ENCODE peak calls at places on chromosomes 1 and 21, in four cellular contexts. One of them, this sample, is unnamed.

GRCh38 chr1:21628798-21629393 is 40.3 kb downstream of the RAP1GAP start:
- DNase-seq in B cell: no peak
- DNase-seq in IMR-90: no peak
- DNase-seq in fibroblast of lung: no peak
- DNase-seq in this sample: no peak

GRCh38 chr1:39685071-39685470 is 6.2 kb downstream of the HPCAL4 start:
- DNase-seq in IMR-90: no peak
- DNase-seq in B cell: no peak
- DNase-seq in fibroblast of lung: no peak
- DNase-seq in this sample: no peak

GRCh38 chr1:192763756-192764155 is 45.1 kb upstream of the RGS2 start:
- DNase-seq in IMR-90: peak
- DNase-seq in B cell: no peak
- DNase-seq in fibroblast of lung: peak
- DNase-seq in this sample: no peak

GRCh38 chr1:209648931-209649776 is 3.1 kb downstream of the LAMB3 start:
- DNase-seq in IMR-90: peak
- DNase-seq in fibroblast of lung: peak
- DNase-seq in B cell: no peak
- DNase-seq in this sample: no peak

GRCh38 chr1:76944942-76945341 is 77.7 kb downstream of the ST6GALNAC5 start:
- DNase-seq in IMR-90: no peak
- DNase-seq in fibroblast of lung: peak
- DNase-seq in B cell: no peak
- DNase-seq in this sample: no peak

GRCh38 chr1:166905930-166906329 is 29.9 kb upstream of the TADA1 start:
- DNase-seq in fibroblast of lung: peak
- DNase-seq in B cell: no peak
- DNase-seq in IMR-90: peak
- DNase-seq in this sample: no peak

GRCh38 chr21:45596704-45597318 is 46.7 kb upstream of the PCBP3 start:
- DNase-seq in IMR-90: peak
- DNase-seq in B cell: peak
- DNase-seq in fibroblast of lung: peak
- DNase-seq in this sample: peak

GRCh38 chr1:18630511-18631495 is at the start of gene PAX7:
- DNase-seq in B cell: no peak
- DNase-seq in IMR-90: no peak
- DNase-seq in fibroblast of lung: no peak
- DNase-seq in this sample: no peak

GRCh38 chr1:100536031-100536430 is 1.9 kb upstream of the GPR88 start:
- DNase-seq in IMR-90: no peak
- DNase-seq in B cell: no peak
- DNase-seq in fibroblast of lung: no peak
- DNase-seq in this sample: peak

GRCh38 chr21:26041441-26042180 is 129.0 kb downstream of the APP start:
- DNase-seq in fibroblast of lung: peak
- DNase-seq in B cell: no peak
- DNase-seq in IMR-90: peak
- DNase-seq in this sample: no peak

GRCh38 chr1:91070274-91070673 is 48.4 kb upstream of the ZNF644 start:
- DNase-seq in fibroblast of lung: no peak
- DNase-seq in B cell: no peak
- DNase-seq in IMR-90: no peak
- DNase-seq in this sample: no peak

GRCh38 chr1:20981903-20982695 is 194.6 kb downstream of the EIF4G3 start:
- DNase-seq in IMR-90: peak
- DNase-seq in B cell: no peak
- DNase-seq in fibroblast of lung: peak
- DNase-seq in this sample: no peak

GRCh38 chr1:96010000-96010399 is 711.6 kb upstream of the PTBP2 start:
- DNase-seq in IMR-90: no peak
- DNase-seq in B cell: no peak
- DNase-seq in fibroblast of lung: no peak
- DNase-seq in this sample: no peak

GRCh38 chr21:15001773-15002647 is 62.8 kb downstream of the NRIP1 start:
- DNase-seq in fibroblast of lung: no peak
- DNase-seq in IMR-90: no peak
- DNase-seq in B cell: no peak
- DNase-seq in this sample: peak

GRCh38 chr1:155669233-155670162 is 19.1 kb downstream of the YY1AP1 start:
- DNase-seq in IMR-90: no peak
- DNase-seq in fibroblast of lung: no peak
- DNase-seq in B cell: no peak
- DNase-seq in this sample: no peak

GRCh38 chr1:53341521-53341895 is 13.6 kb upstream of the LRP8 start:
- DNase-seq in IMR-90: no peak
- DNase-seq in fibroblast of lung: no peak
- DNase-seq in B cell: no peak
- DNase-seq in this sample: no peak

GRCh38 chr1:209176866-209177430 is 406.6 kb upstream of the CAMK1G start:
- DNase-seq in B cell: no peak
- DNase-seq in fibroblast of lung: no peak
- DNase-seq in IMR-90: no peak
- DNase-seq in this sample: no peak

GRCh38 chr1:61607448-61607847 is 117.5 kb downstream of the TM2D1 start:
- DNase-seq in IMR-90: no peak
- DNase-seq in fibroblast of lung: no peak
- DNase-seq in B cell: no peak
- DNase-seq in this sample: no peak

GRCh38 chr21:26153758-26154157 is 16.8 kb downstream of the APP start:
- DNase-seq in IMR-90: peak
- DNase-seq in B cell: no peak
- DNase-seq in fibroblast of lung: peak
- DNase-seq in this sample: no peak

GRCh38 chr1:151255381-151255780 is 847 bp downstream of the PSMD4 start:
- DNase-seq in IMR-90: peak
- DNase-seq in B cell: no peak
- DNase-seq in fibroblast of lung: peak
- DNase-seq in this sample: no peak

GRCh38 chr1:21793104-21793503 is 10.2 kb upstream of the USP48 start:
- DNase-seq in fibroblast of lung: no peak
- DNase-seq in B cell: no peak
- DNase-seq in IMR-90: no peak
- DNase-seq in this sample: no peak

GRCh38 chr1:32771561-32772280 is 45.4 kb downstream of the YARS1 start:
- DNase-seq in IMR-90: no peak
- DNase-seq in fibroblast of lung: no peak
- DNase-seq in B cell: no peak
- DNase-seq in this sample: no peak

GRCh38 chr1:27135920-27136551 is 18.9 kb downstream of the SLC9A1 start:
- DNase-seq in IMR-90: peak
- DNase-seq in B cell: no peak
- DNase-seq in fibroblast of lung: no peak
- DNase-seq in this sample: peak

GRCh38 chr1:204077979-204078696 is 5.2 kb downstream of the SOX13 start:
- DNase-seq in IMR-90: peak
- DNase-seq in fibroblast of lung: peak
- DNase-seq in B cell: no peak
- DNase-seq in this sample: no peak

GRCh38 chr1:10867914-10868598 is 71.6 kb upstream of the CASZ1 start:
- DNase-seq in fibroblast of lung: no peak
- DNase-seq in B cell: no peak
- DNase-seq in IMR-90: no peak
- DNase-seq in this sample: no peak

GRCh38 chr1:31335007-31335406 is 37.9 kb downstream of the FABP3 start:
- DNase-seq in IMR-90: peak
- DNase-seq in fibroblast of lung: peak
- DNase-seq in B cell: no peak
- DNase-seq in this sample: peak

GRCh38 chr1:1989102-1989542 is 14.5 kb downstream of the CFAP74 start:
- DNase-seq in B cell: no peak
- DNase-seq in fibroblast of lung: peak
- DNase-seq in IMR-90: peak
- DNase-seq in this sample: no peak

GRCh38 chr1:202029727-202030126 is 19.3 kb downstream of the ELF3 start:
- DNase-seq in fibroblast of lung: no peak
- DNase-seq in IMR-90: no peak
- DNase-seq in B cell: no peak
- DNase-seq in this sample: no peak

GRCh38 chr1:99763956-99764355 is 2.5 kb downstream of the FRRS1 start:
- DNase-seq in fibroblast of lung: peak
- DNase-seq in IMR-90: peak
- DNase-seq in B cell: no peak
- DNase-seq in this sample: no peak

DNA sequence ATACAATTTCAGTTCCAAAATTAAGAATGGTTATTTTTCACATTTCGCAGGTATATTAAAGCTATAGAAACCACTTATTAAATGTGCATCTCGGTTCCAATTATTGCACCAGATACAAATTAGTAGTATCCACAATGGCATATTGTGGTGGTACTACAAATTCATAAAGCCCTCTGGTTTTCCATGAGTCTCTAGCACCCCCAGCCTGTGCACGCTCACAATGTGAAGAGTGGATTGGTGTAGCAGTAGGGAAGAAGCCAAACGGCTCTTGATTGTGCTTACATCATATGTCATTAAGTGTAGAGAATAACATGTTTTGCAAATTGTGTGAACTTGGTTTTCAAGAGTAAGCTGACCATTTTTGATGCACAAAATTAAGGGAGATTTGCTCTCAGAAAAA is 1.9 kb upstream of the BRINP3 start:
- DNase-seq in B cell: no peak
- DNase-seq in IMR-90: no peak
- DNase-seq in fibroblast of lung: no peak
- DNase-seq in this sample: no peak
- TF ChIP-seq CTCF in B cell: no peak
- TF ChIP-seq CTCF in IMR-90: no peak
- TF ChIP-seq CTCF in fibroblast of lung: no peak
- TF ChIP-seq CTCF in this sample: no peak

GRCh38 chr1:48229309-48229708 is 6.8 kb downstream of the SLC5A9 start:
- DNase-seq in fibroblast of lung: no peak
- DNase-seq in B cell: no peak
- DNase-seq in IMR-90: no peak
- DNase-seq in this sample: no peak

GRCh38 chr1:48225579-48225978 is 3.1 kb downstream of the SLC5A9 start:
- DNase-seq in B cell: no peak
- DNase-seq in fibroblast of lung: no peak
- DNase-seq in IMR-90: no peak
- DNase-seq in this sample: no peak

GRCh38 chr1:48223372-48224081 is 1.0 kb downstream of the SLC5A9 start:
- DNase-seq in B cell: no peak
- DNase-seq in IMR-90: no peak
- DNase-seq in fibroblast of lung: no peak
- DNase-seq in this sample: no peak

GRCh38 chr1:48228156-48228555 is 5.6 kb downstream of the SLC5A9 start:
- DNase-seq in B cell: no peak
- DNase-seq in IMR-90: no peak
- DNase-seq in fibroblast of lung: no peak
- DNase-seq in this sample: no peak

DNA sequence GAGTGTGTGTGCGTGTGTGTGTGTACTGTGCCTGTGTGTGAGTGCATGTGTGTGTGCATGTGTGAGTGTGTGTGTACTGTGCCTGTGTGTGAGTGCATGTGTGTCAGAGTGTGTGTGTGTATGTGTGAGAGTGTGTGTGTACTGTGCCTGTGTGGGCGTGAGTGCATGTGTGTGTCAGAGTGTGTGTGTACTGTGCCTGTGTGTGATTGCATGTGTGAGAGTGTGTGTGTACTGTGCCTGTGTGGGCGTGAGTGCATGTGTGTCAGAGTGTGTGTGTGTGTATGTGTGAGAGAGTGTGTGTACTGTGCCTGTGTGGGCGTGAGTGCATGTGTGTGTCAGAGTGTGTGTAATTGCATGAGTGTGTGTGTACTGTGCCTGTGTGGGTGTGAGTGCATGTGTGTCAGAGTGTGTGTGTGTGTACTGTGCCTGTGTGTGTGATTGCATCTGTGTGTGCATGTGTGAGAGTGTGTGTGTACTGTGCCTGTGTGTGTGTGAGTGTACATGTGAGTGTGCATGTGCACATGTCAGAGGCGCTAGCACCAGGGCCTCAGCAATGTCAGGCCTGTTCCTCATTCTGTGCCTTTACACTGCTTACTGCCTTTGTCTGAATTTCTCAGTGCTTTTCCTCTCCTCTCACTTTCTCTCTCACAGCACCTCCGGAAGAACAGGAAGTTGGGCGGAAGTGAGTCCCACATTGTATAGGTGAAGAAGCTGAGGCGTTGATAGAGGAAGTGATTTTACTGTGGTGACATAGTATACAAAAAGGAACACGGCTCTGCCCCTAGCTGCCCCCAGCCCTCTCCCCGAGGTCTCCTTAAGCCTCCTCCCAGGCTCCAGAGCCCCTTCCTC is 4.9 kb downstream of the SLC5A9 start:
- DNase-seq in B cell: peak
- DNase-seq in IMR-90: no peak
- DNase-seq in fibroblast of lung: no peak
- DNase-seq in this sample: no peak
- TF ChIP-seq CTCF in B cell: no peak
- TF ChIP-seq CTCF in IMR-90: no peak
- TF ChIP-seq CTCF in fibroblast of lung: no peak
- TF ChIP-seq CTCF in this sample: no peak

DNA sequence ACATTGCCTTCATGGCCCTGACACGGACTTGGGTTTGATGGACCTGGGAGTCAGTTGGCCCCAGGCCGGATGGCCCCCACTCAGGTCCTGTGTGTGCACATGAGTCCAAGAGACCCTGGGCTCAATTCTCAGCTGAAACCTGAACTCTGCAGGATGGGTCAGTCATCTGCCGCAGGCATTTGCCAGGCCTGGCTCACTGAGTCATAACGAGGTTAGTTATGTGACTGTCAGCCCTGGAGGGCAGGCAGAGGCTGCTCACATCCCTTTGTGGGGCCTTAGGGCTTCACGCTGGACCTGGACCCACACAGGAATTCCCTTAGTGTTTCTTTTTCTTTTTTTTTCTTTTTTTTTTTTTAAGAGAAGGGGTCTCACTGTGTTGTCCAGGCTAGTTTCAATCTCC is 46.5 kb downstream of the PSMG1 start:
- DNase-seq in IMR-90: peak
- DNase-seq in fibroblast of lung: peak
- DNase-seq in B cell: no peak
- DNase-seq in this sample: no peak
- TF ChIP-seq CTCF in IMR-90: no peak
- TF ChIP-seq CTCF in fibroblast of lung: no peak
- TF ChIP-seq CTCF in B cell: no peak
- TF ChIP-seq CTCF in this sample: no peak

GRCh38 chr1:60129916-60130315 is 56.3 kb upstream of the C1orf87 start:
- DNase-seq in IMR-90: no peak
- DNase-seq in fibroblast of lung: peak
- DNase-seq in B cell: no peak
- DNase-seq in this sample: no peak
- TF ChIP-seq CTCF in IMR-90: no peak
- TF ChIP-seq CTCF in fibroblast of lung: no peak
- TF ChIP-seq CTCF in B cell: no peak
- TF ChIP-seq CTCF in this sample: no peak

This sample was measured in GM20000.